ENCODE peak calls at places on chromosomes 5 and 9, in four cellular contexts. L is stimulated activated CD4-positive, alpha-beta T cell treated with anti-CD3 and anti-CD28 coated beads, Interleukin-2, amount 100 ng/mL, for 48 hours; C is HEK293T; Y is right atrium auricular region. Z is an unnamed sample.

GRCh38 chr5:139844472-139845145 is 49.0 kb downstream of the PSD2 start:
- DNase-seq in L (peak), C (peak), Y (peak), Z (peak)

GRCh38 chr5:133373121-133373870 is 239.0 kb downstream of the FSTL4 start:
- DNase-seq in L (no peak), C (no peak), Y (no peak), Z (no peak)

GRCh38 chr5:119454171-119454570 is 1.9 kb downstream of the HSD17B4 start:
- DNase-seq in L (no peak), C (no peak), Y (no peak), Z (no peak)

GRCh38 chr9:132506907-132507669 is 75.3 kb upstream of the BARHL1 start:
- DNase-seq in L (no peak), C (no peak), Y (no peak), Z (no peak)

GRCh38 chr5:53996008-53996407 is 314.4 kb downstream of the ARL15 start:
- DNase-seq in L (no peak), C (peak), Y (no peak), Z (no peak)

GRCh38 chr5:122649080-122649479 is 125.8 kb upstream of the SNX2 start:
- DNase-seq in L (no peak), C (no peak), Y (no peak), Z (no peak)

GRCh38 chr5:171837522-171837921 is 51.9 kb downstream of the SMIM23 start:
- DNase-seq in L (no peak), C (no peak), Y (no peak), Z (no peak)

GRCh38 chr5:946720-947625 is 54.3 kb downstream of the TRIP13 start:
- DNase-seq in L (no peak), C (no peak), Y (no peak), Z (no peak)

GRCh38 chr9:33042528-33042927 is 17.5 kb downstream of the DNAJA1 start:
- DNase-seq in L (no peak), C (no peak), Y (no peak), Z (no peak)

GRCh38 chr9:21933865-21934264 is 60.3 kb downstream of the CDKN2A start:
- DNase-seq in L (no peak), C (no peak), Y (no peak), Z (no peak)

GRCh38 chr5:168064933-168065622 is 226.4 kb upstream of the WWC1 start:
- DNase-seq in L (no peak), C (no peak), Y (no peak), Z (no peak)

GRCh38 chr9:38038307-38039089 is 30.5 kb downstream of the SHB start:
- DNase-seq in L (no peak), C (no peak), Y (no peak), Z (peak)

GRCh38 chr9:121725008-121725795 is 73.8 kb downstream of the DAB2IP start:
- DNase-seq in L (no peak), C (no peak), Y (peak), Z (peak)

GRCh38 chr5:35664584-35664983 is 46.9 kb downstream of the SPEF2 start:
- DNase-seq in L (no peak), C (no peak), Y (no peak), Z (no peak)

GRCh38 chr9:96649620-96650323 is 5.3 kb downstream of the PRXL2C start:
- DNase-seq in L (no peak), C (no peak), Y (peak), Z (no peak)

GRCh38 chr5:65749956-65750355 is 28.0 kb downstream of the NLN start:
- DNase-seq in L (no peak), C (no peak), Y (no peak), Z (no peak)

GRCh38 chr5:102722930-102723329 is 32.2 kb upstream of the PAM start:
- DNase-seq in L (no peak), C (no peak), Y (no peak), Z (no peak)